ENCODE peak calls at places on chromosome 19, in four cellular contexts. S is activated CD4-positive, alpha-beta T cell treated with anti-CD3 and anti-CD28 coated beads, Interleukin-2, amount 50 U/mL, for 24 hours; G is CD8-positive, alpha-beta memory T cell; K is stimulated activated CD4-positive, alpha-beta T cell treated with anti-CD3 and anti-CD28 coated beads, TNF-alpha, amount 100 ng/mL, for 4 hours. H is an unnamed sample.

GRCh38 chr19:23070353-23070781 is 46.5 kb upstream of the ZNF730 start:
- DNase-seq in K (no peak), G (no peak), S (no peak), H (no peak)

GRCh38 chr19:12065100-12065538 is 588 bp downstream of the ZNF844 start:
- DNase-seq in G (no peak), S (no peak), K (no peak), H (no peak)

GRCh38 chr19:24054044-24054935 is 32.7 kb upstream of the ZNF254 start:
- DNase-seq in S (no peak), K (no peak), G (no peak), H (no peak)

GRCh38 chr19:19381007-19381926 is 24.2 kb upstream of the GATAD2A start:
- DNase-seq in G (no peak), S (no peak), K (no peak), H (no peak)

GRCh38 chr19:53521373-53522202 is 16.4 kb upstream of the ZNF331 start:
- DNase-seq in S (no peak), G (no peak), K (no peak), H (no peak)

GRCh38 chr19:48170817-48171347 is 402 bp downstream of the ZSWIM9 start:
- DNase-seq in S (no peak), K (peak), G (no peak), H (no peak)

GRCh38 chr19:42069619-42070293 is at the start of gene GRIK5:
- DNase-seq in S (no peak), K (no peak), G (no peak), H (no peak)

GRCh38 chr19:3606690-3607289 is at the start of gene TBXA2R:
- DNase-seq in K (peak), S (peak), G (peak), H (peak)

GRCh38 chr19:51531349-51532315 is at the start of gene SIGLEC6:
- DNase-seq in G (no peak), K (no peak), S (no peak), H (no peak)

GRCh38 chr19:51387924-51388389 is at the start of gene LIM2:
- DNase-seq in K (no peak), G (no peak), S (no peak), H (no peak)

GRCh38 chr19:17873661-17874422 is 2.1 kb downstream of the SLC5A5 start:
- DNase-seq in G (peak), K (no peak), S (peak), H (no peak)

GRCh38 chr19:4817467-4818277 is 13.8 kb downstream of the TICAM1 start:
- DNase-seq in G (no peak), K (no peak), S (no peak), H (no peak)

GRCh38 chr19:46288896-46289588 is 7.8 kb upstream of the HIF3A start:
- DNase-seq in K (no peak), S (no peak), G (no peak), H (no peak)

GRCh38 chr19:13252569-13253335 is 102.5 kb downstream of the IER2 start:
- DNase-seq in G (no peak), S (no peak), K (no peak), H (no peak)

GRCh38 chr19:14337510-14337909 is 43.7 kb upstream of the ADGRE5 start:
- DNase-seq in S (no peak), G (peak), K (no peak), H (no peak)

GRCh38 chr19:2083174-2083854 is 12.8 kb downstream of the MOB3A start:
- DNase-seq in S (peak), K (peak), G (peak), H (no peak)

GRCh38 chr19:1247747-1248453 is 483 bp upstream of the MIDN start:
- DNase-seq in S (no peak), G (peak), K (peak), H (no peak)

GRCh38 chr19:30165228-30165813 is 206.9 kb upstream of the ZNF536 start:
- DNase-seq in K (no peak), G (no peak), S (no peak), H (peak)

GRCh38 chr19:28313633-28314032 is 899.3 kb downstream of the UQCRFS1 start:
- DNase-seq in G (no peak), K (no peak), S (no peak), H (no peak)

GRCh38 chr19:58054792-58055482 is 4.1 kb upstream of the ZNF135 start:
- DNase-seq in S (no peak), K (no peak), G (no peak), H (no peak)

GRCh38 chr19:14361824-14362223 is 19.4 kb upstream of the ADGRE5 start:
- DNase-seq in G (peak), S (no peak), K (no peak), H (no peak)

GRCh38 chr19:49212302-49212701 is 54.7 kb downstream of the TRPM4 start:
- DNase-seq in S (no peak), K (no peak), G (no peak), H (no peak)

GRCh38 chr19:55693336-55693974 is 18.4 kb downstream of the EPN1 start:
- DNase-seq in K (no peak), S (no peak), G (no peak), H (no peak)

GRCh38 chr19:2240881-2241760 is 4.5 kb downstream of the SF3A2 start:
- DNase-seq in S (no peak), G (no peak), K (no peak), H (no peak)

GRCh38 chr19:56748443-56748842 is 76.9 kb upstream of the ZNF835 start:
- DNase-seq in K (no peak), S (no peak), G (no peak), H (no peak)

GRCh38 chr19:1258707-1259205 is 10.4 kb downstream of the MIDN start:
- DNase-seq in G (no peak), K (no peak), S (no peak), H (no peak)

GRCh38 chr19:40584007-40584406 is 7.3 kb downstream of the SHKBP1 start:
- DNase-seq in G (no peak), K (no peak), S (no peak), H (no peak)

H was measured in GOT3.